ENCODE peak calls at places on chromosome 1, in nine cellular contexts. One of them, this sample, is unnamed.

GRCh38 chr1:113282011-113282896 is 108.1 kb upstream of the MAGI3 start:
- DNase-seq in D341Med: no peak
- DNase-seq in HL-60: no peak
- DNase-seq in activated CD8-positive, alpha-beta T cell treated with anti-CD3 and anti-CD28 coated beads for 36 hours: no peak
- DNase-seq in iPS-NIHi11: no peak
- DNase-seq in GOT3: no peak
- DNase-seq in hypothalamus: no peak
- DNase-seq in activated T-cell treated with anti-CD3 and anti-CD28 coated beads for 4 hours: no peak
- DNase-seq in HuH-7: no peak
- DNase-seq in this sample: no peak

GRCh38 chr1:53379662-53380002 is 51.8 kb upstream of the LRP8 start:
- DNase-seq in D341Med: peak
- DNase-seq in HL-60: no peak
- DNase-seq in activated CD8-positive, alpha-beta T cell treated with anti-CD3 and anti-CD28 coated beads for 36 hours: no peak
- DNase-seq in iPS-NIHi11: no peak
- DNase-seq in GOT3: no peak
- DNase-seq in hypothalamus: no peak
- DNase-seq in activated T-cell treated with anti-CD3 and anti-CD28 coated beads for 4 hours: no peak
- DNase-seq in HuH-7: no peak
- DNase-seq in this sample: no peak

GRCh38 chr1:84504580-84505021 is 1.6 kb upstream of the SPATA1 start:
- DNase-seq in D341Med: no peak
- DNase-seq in HL-60: no peak
- DNase-seq in activated CD8-positive, alpha-beta T cell treated with anti-CD3 and anti-CD28 coated beads for 36 hours: no peak
- DNase-seq in iPS-NIHi11: no peak
- DNase-seq in GOT3: no peak
- DNase-seq in hypothalamus: no peak
- DNase-seq in activated T-cell treated with anti-CD3 and anti-CD28 coated beads for 4 hours: no peak
- DNase-seq in HuH-7: no peak
- DNase-seq in this sample: peak

GRCh38 chr1:35808376-35809155 is 750 bp downstream of the AGO4 start:
- DNase-seq in D341Med: peak
- DNase-seq in HL-60: no peak
- DNase-seq in activated CD8-positive, alpha-beta T cell treated with anti-CD3 and anti-CD28 coated beads for 36 hours: peak
- DNase-seq in iPS-NIHi11: peak
- DNase-seq in GOT3: no peak
- DNase-seq in hypothalamus: no peak
- DNase-seq in activated T-cell treated with anti-CD3 and anti-CD28 coated beads for 4 hours: no peak
- DNase-seq in HuH-7: peak
- DNase-seq in this sample: peak

GRCh38 chr1:110281363-110282290 is 57.5 kb upstream of the RBM15 start:
- DNase-seq in D341Med: peak
- DNase-seq in HL-60: no peak
- DNase-seq in activated CD8-positive, alpha-beta T cell treated with anti-CD3 and anti-CD28 coated beads for 36 hours: no peak
- DNase-seq in iPS-NIHi11: no peak
- DNase-seq in GOT3: no peak
- DNase-seq in hypothalamus: no peak
- DNase-seq in activated T-cell treated with anti-CD3 and anti-CD28 coated beads for 4 hours: no peak
- DNase-seq in HuH-7: no peak
- DNase-seq in this sample: no peak

GRCh38 chr1:166489670-166490436 is 323.1 kb upstream of the FAM78B start:
- DNase-seq in D341Med: no peak
- DNase-seq in HL-60: peak
- DNase-seq in activated CD8-positive, alpha-beta T cell treated with anti-CD3 and anti-CD28 coated beads for 36 hours: peak
- DNase-seq in iPS-NIHi11: no peak
- DNase-seq in GOT3: peak
- DNase-seq in hypothalamus: no peak
- DNase-seq in activated T-cell treated with anti-CD3 and anti-CD28 coated beads for 4 hours: peak
- DNase-seq in HuH-7: no peak
- DNase-seq in this sample: peak

GRCh38 chr1:46242918-46243317 is 4.6 kb upstream of the RAD54L start:
- DNase-seq in D341Med: no peak
- DNase-seq in HL-60: no peak
- DNase-seq in activated CD8-positive, alpha-beta T cell treated with anti-CD3 and anti-CD28 coated beads for 36 hours: no peak
- DNase-seq in iPS-NIHi11: no peak
- DNase-seq in GOT3: no peak
- DNase-seq in hypothalamus: no peak
- DNase-seq in activated T-cell treated with anti-CD3 and anti-CD28 coated beads for 4 hours: no peak
- DNase-seq in HuH-7: no peak
- DNase-seq in this sample: no peak

GRCh38 chr1:32733573-32734321 is 31.2 kb upstream of the SYNC start:
- DNase-seq in D341Med: no peak
- DNase-seq in HL-60: no peak
- DNase-seq in activated CD8-positive, alpha-beta T cell treated with anti-CD3 and anti-CD28 coated beads for 36 hours: peak
- DNase-seq in iPS-NIHi11: peak
- DNase-seq in GOT3: no peak
- DNase-seq in hypothalamus: no peak
- DNase-seq in activated T-cell treated with anti-CD3 and anti-CD28 coated beads for 4 hours: no peak
- DNase-seq in HuH-7: no peak
- DNase-seq in this sample: no peak

GRCh38 chr1:196660912-196661311 is 9.1 kb downstream of the CFH start:
- DNase-seq in D341Med: peak
- DNase-seq in HL-60: no peak
- DNase-seq in activated CD8-positive, alpha-beta T cell treated with anti-CD3 and anti-CD28 coated beads for 36 hours: no peak
- DNase-seq in iPS-NIHi11: peak
- DNase-seq in GOT3: no peak
- DNase-seq in hypothalamus: no peak
- DNase-seq in activated T-cell treated with anti-CD3 and anti-CD28 coated beads for 4 hours: no peak
- DNase-seq in HuH-7: peak
- DNase-seq in this sample: peak

GRCh38 chr1:17251699-17252376 is 2.9 kb downstream of the PADI3 start:
- DNase-seq in D341Med: no peak
- DNase-seq in HL-60: no peak
- DNase-seq in activated CD8-positive, alpha-beta T cell treated with anti-CD3 and anti-CD28 coated beads for 36 hours: no peak
- DNase-seq in iPS-NIHi11: no peak
- DNase-seq in GOT3: no peak
- DNase-seq in hypothalamus: no peak
- DNase-seq in activated T-cell treated with anti-CD3 and anti-CD28 coated beads for 4 hours: no peak
- DNase-seq in HuH-7: no peak
- DNase-seq in this sample: peak

GRCh38 chr1:41918450-41919043 is at the start of gene HIVEP3:
- DNase-seq in D341Med: peak
- DNase-seq in HL-60: no peak
- DNase-seq in activated CD8-positive, alpha-beta T cell treated with anti-CD3 and anti-CD28 coated beads for 36 hours: no peak
- DNase-seq in iPS-NIHi11: peak
- DNase-seq in GOT3: no peak
- DNase-seq in hypothalamus: peak
- DNase-seq in activated T-cell treated with anti-CD3 and anti-CD28 coated beads for 4 hours: no peak
- DNase-seq in HuH-7: no peak
- DNase-seq in this sample: no peak

GRCh38 chr1:198676253-198676652 is 37.4 kb downstream of the PTPRC start:
- DNase-seq in D341Med: no peak
- DNase-seq in HL-60: no peak
- DNase-seq in activated CD8-positive, alpha-beta T cell treated with anti-CD3 and anti-CD28 coated beads for 36 hours: no peak
- DNase-seq in iPS-NIHi11: no peak
- DNase-seq in GOT3: no peak
- DNase-seq in hypothalamus: no peak
- DNase-seq in activated T-cell treated with anti-CD3 and anti-CD28 coated beads for 4 hours: no peak
- DNase-seq in HuH-7: no peak
- DNase-seq in this sample: no peak